ENCODE peak calls at places on chromosome 6, in seven cellular contexts. One of them, this sample, is unnamed.

GRCh38 chr6:32868257-32868788 is 14.3 kb downstream of the PSMB9 start:
- DNase-seq in endothelial cell: peak; percentile 73
- DNase-seq in GM12891: no peak
- DNase-seq in caudate nucleus: peak; percentile 37
- DNase-seq in stimulated activated effector memory CD8-positive, alpha-beta T cell treated with anti-CD3 and anti-CD28 coated beads, Interleukin-12 subunit alpha, Interleukin-12 subunit beta, amount 100 ng/mL, for 72 hours: peak; percentile 79
- DNase-seq in left ventricle myocardium superior: peak; percentile 82
- DNase-seq in anterior cingulate cortex: peak; percentile 47
- DNase-seq in this sample: peak; percentile 31

GRCh38 chr6:30782425-30783014 is 38.2 kb upstream of the IER3 start:
- DNase-seq in left ventricle myocardium superior: no peak
- DNase-seq in stimulated activated effector memory CD8-positive, alpha-beta T cell treated with anti-CD3 and anti-CD28 coated beads, Interleukin-12 subunit alpha, Interleukin-12 subunit beta, amount 100 ng/mL, for 72 hours: no peak
- DNase-seq in endothelial cell: no peak
- DNase-seq in GM12891: no peak
- DNase-seq in caudate nucleus: no peak
- DNase-seq in anterior cingulate cortex: no peak
- DNase-seq in this sample: no peak

GRCh38 chr6:16582437-16583150 is 178.7 kb downstream of the ATXN1 start:
- DNase-seq in anterior cingulate cortex: no peak
- DNase-seq in caudate nucleus: no peak
- DNase-seq in GM12891: no peak
- DNase-seq in left ventricle myocardium superior: no peak
- DNase-seq in stimulated activated effector memory CD8-positive, alpha-beta T cell treated with anti-CD3 and anti-CD28 coated beads, Interleukin-12 subunit alpha, Interleukin-12 subunit beta, amount 100 ng/mL, for 72 hours: no peak
- DNase-seq in endothelial cell: no peak
- DNase-seq in this sample: no peak

GRCh38 chr6:97591955-97592354 is 308.9 kb upstream of the MMS22L start:
- DNase-seq in endothelial cell: no peak
- DNase-seq in GM12891: no peak
- DNase-seq in anterior cingulate cortex: no peak
- DNase-seq in caudate nucleus: no peak
- DNase-seq in stimulated activated effector memory CD8-positive, alpha-beta T cell treated with anti-CD3 and anti-CD28 coated beads, Interleukin-12 subunit alpha, Interleukin-12 subunit beta, amount 100 ng/mL, for 72 hours: no peak
- DNase-seq in left ventricle myocardium superior: no peak
- DNase-seq in this sample: no peak

GRCh38 chr6:8499540-8499939 is 64.2 kb upstream of the SLC35B3 start:
- DNase-seq in anterior cingulate cortex: no peak
- DNase-seq in stimulated activated effector memory CD8-positive, alpha-beta T cell treated with anti-CD3 and anti-CD28 coated beads, Interleukin-12 subunit alpha, Interleukin-12 subunit beta, amount 100 ng/mL, for 72 hours: no peak
- DNase-seq in left ventricle myocardium superior: no peak
- DNase-seq in caudate nucleus: no peak
- DNase-seq in endothelial cell: peak; percentile 15
- DNase-seq in GM12891: no peak
- DNase-seq in this sample: no peak

GRCh38 chr6:15987569-15987968 is 141.3 kb upstream of the MYLIP start:
- DNase-seq in caudate nucleus: no peak
- DNase-seq in GM12891: no peak
- DNase-seq in stimulated activated effector memory CD8-positive, alpha-beta T cell treated with anti-CD3 and anti-CD28 coated beads, Interleukin-12 subunit alpha, Interleukin-12 subunit beta, amount 100 ng/mL, for 72 hours: no peak
- DNase-seq in left ventricle myocardium superior: no peak
- DNase-seq in anterior cingulate cortex: no peak
- DNase-seq in endothelial cell: no peak
- DNase-seq in this sample: no peak

GRCh38 chr6:116969211-116969863 is 92.3 kb downstream of the RFX6 start:
- DNase-seq in stimulated activated effector memory CD8-positive, alpha-beta T cell treated with anti-CD3 and anti-CD28 coated beads, Interleukin-12 subunit alpha, Interleukin-12 subunit beta, amount 100 ng/mL, for 72 hours: no peak
- DNase-seq in caudate nucleus: no peak
- DNase-seq in endothelial cell: peak; percentile 27
- DNase-seq in left ventricle myocardium superior: no peak
- DNase-seq in GM12891: peak; percentile 24
- DNase-seq in anterior cingulate cortex: no peak
- DNase-seq in this sample: no peak

GRCh38 chr6:52233975-52234823 is 10.1 kb downstream of the IL17F start:
- DNase-seq in GM12891: no peak
- DNase-seq in stimulated activated effector memory CD8-positive, alpha-beta T cell treated with anti-CD3 and anti-CD28 coated beads, Interleukin-12 subunit alpha, Interleukin-12 subunit beta, amount 100 ng/mL, for 72 hours: no peak
- DNase-seq in endothelial cell: peak; percentile 49
- DNase-seq in caudate nucleus: no peak
- DNase-seq in anterior cingulate cortex: no peak
- DNase-seq in left ventricle myocardium superior: no peak
- DNase-seq in this sample: no peak

GRCh38 chr6:160421854-160422253 is 73.7 kb downstream of the SLC22A3 start:
- DNase-seq in GM12891: no peak
- DNase-seq in left ventricle myocardium superior: peak; percentile 70
- DNase-seq in caudate nucleus: no peak
- DNase-seq in stimulated activated effector memory CD8-positive, alpha-beta T cell treated with anti-CD3 and anti-CD28 coated beads, Interleukin-12 subunit alpha, Interleukin-12 subunit beta, amount 100 ng/mL, for 72 hours: no peak
- DNase-seq in endothelial cell: no peak
- DNase-seq in anterior cingulate cortex: peak; percentile 32
- DNase-seq in this sample: no peak

GRCh38 chr6:43917878-43918382 is 147.9 kb downstream of the VEGFA start:
- DNase-seq in left ventricle myocardium superior: no peak
- DNase-seq in stimulated activated effector memory CD8-positive, alpha-beta T cell treated with anti-CD3 and anti-CD28 coated beads, Interleukin-12 subunit alpha, Interleukin-12 subunit beta, amount 100 ng/mL, for 72 hours: no peak
- DNase-seq in endothelial cell: no peak
- DNase-seq in caudate nucleus: no peak
- DNase-seq in anterior cingulate cortex: no peak
- DNase-seq in GM12891: no peak
- DNase-seq in this sample: no peak

GRCh38 chr6:108665495-108666196 is 104.9 kb downstream of the FOXO3 start:
- DNase-seq in stimulated activated effector memory CD8-positive, alpha-beta T cell treated with anti-CD3 and anti-CD28 coated beads, Interleukin-12 subunit alpha, Interleukin-12 subunit beta, amount 100 ng/mL, for 72 hours: no peak
- DNase-seq in anterior cingulate cortex: no peak
- DNase-seq in left ventricle myocardium superior: no peak
- DNase-seq in endothelial cell: no peak
- DNase-seq in caudate nucleus: no peak
- DNase-seq in GM12891: no peak
- DNase-seq in this sample: no peak

GRCh38 chr6:53397283-53397682 is 48.5 kb upstream of the ELOVL5 start:
- DNase-seq in stimulated activated effector memory CD8-positive, alpha-beta T cell treated with anti-CD3 and anti-CD28 coated beads, Interleukin-12 subunit alpha, Interleukin-12 subunit beta, amount 100 ng/mL, for 72 hours: no peak
- DNase-seq in anterior cingulate cortex: no peak
- DNase-seq in endothelial cell: no peak
- DNase-seq in GM12891: no peak
- DNase-seq in caudate nucleus: no peak
- DNase-seq in left ventricle myocardium superior: no peak
- DNase-seq in this sample: no peak

GRCh38 chr6:126625019-126625418 is 285.1 kb downstream of the CENPW start:
- DNase-seq in GM12891: no peak
- DNase-seq in left ventricle myocardium superior: no peak
- DNase-seq in caudate nucleus: no peak
- DNase-seq in anterior cingulate cortex: no peak
- DNase-seq in endothelial cell: peak; percentile 50
- DNase-seq in stimulated activated effector memory CD8-positive, alpha-beta T cell treated with anti-CD3 and anti-CD28 coated beads, Interleukin-12 subunit alpha, Interleukin-12 subunit beta, amount 100 ng/mL, for 72 hours: no peak
- DNase-seq in this sample: no peak

GRCh38 chr6:156775717-156776116 is 1.5 kb upstream of the ARID1B start:
- DNase-seq in caudate nucleus: no peak
- DNase-seq in GM12891: no peak
- DNase-seq in stimulated activated effector memory CD8-positive, alpha-beta T cell treated with anti-CD3 and anti-CD28 coated beads, Interleukin-12 subunit alpha, Interleukin-12 subunit beta, amount 100 ng/mL, for 72 hours: no peak
- DNase-seq in endothelial cell: no peak
- DNase-seq in left ventricle myocardium superior: no peak
- DNase-seq in anterior cingulate cortex: no peak
- DNase-seq in this sample: no peak